ENCODE peak calls at places on chromosome 4, in four cellular contexts. M, T, F and N are unnamed samples.
A peak's percentile ranks its signal among the peaks of the same experiment; 100 is the strongest.

GRCh38 chr4:11675051-11675800 is 246.5 kb upstream of the HS3ST1 start:
- DNase-seq in M (no peak), F (no peak), T (no peak), N (no peak)

GRCh38 chr4:56804551-56804950 is 16.9 kb downstream of the SPINK2 start:
- DNase-seq in F (no peak), T (peak; percentile 91), M (no peak), N (no peak)

GRCh38 chr4:123616970-123617392 is 220.4 kb downstream of the SPRY1 start:
- DNase-seq in M (peak; percentile 15), F (no peak), T (no peak), N (peak; percentile 43)

GRCh38 chr4:929970-930625 is 2.0 kb downstream of the GAK start:
- DNase-seq in T (no peak), F (no peak), M (peak; percentile 15), N (peak; percentile 38)

GRCh38 chr4:173522874-173523395 is 7.1 kb downstream of the HAND2 start:
- DNase-seq in M (no peak), T (no peak), F (no peak), N (no peak)

GRCh38 chr4:73727685-73728084 is 12.7 kb upstream of the CXCL8 start:
- DNase-seq in F (no peak), T (no peak), M (no peak), N (no peak)

GRCh38 chr4:21709031-21709430 is 239.5 kb downstream of the KCNIP4 start:
- DNase-seq in T (no peak), M (no peak), F (no peak), N (no peak)

GRCh38 chr4:67762091-67762490 is 7.9 kb upstream of the GNRHR start:
- DNase-seq in T (no peak), F (no peak), M (no peak), N (no peak)

GRCh38 chr4:181078236-181078635 is 1165.0 kb upstream of the TENM3 start:
- DNase-seq in F (no peak), T (peak; percentile 1), M (no peak), N (no peak)

GRCh38 chr4:26787461-26788340 is 72.9 kb upstream of the STIM2 start:
- DNase-seq in T (peak; percentile 85), F (peak; percentile 70), M (peak; percentile 51), N (peak; percentile 57)

GRCh38 chr4:62324215-62324614 is 1124.1 kb downstream of the ADGRL3 start:
- DNase-seq in F (no peak), M (no peak), T (no peak), N (no peak)

GRCh38 chr4:176642472-176642871 is 150.2 kb downstream of the VEGFC start:
- DNase-seq in F (no peak), T (no peak), M (no peak), N (no peak)

GRCh38 chr4:185305979-185306442 is 89.7 kb downstream of the LRP2BP start:
- DNase-seq in M (no peak), F (peak; percentile 83), T (peak; percentile 99), N (no peak)

GRCh38 chr4:186770446-186771175 is 47.0 kb upstream of the FAT1 start:
- DNase-seq in M (no peak), T (peak; percentile 73), F (no peak), N (no peak)

GRCh38 chr4:78710536-78710935 is 65.6 kb upstream of the BMP2K start:
- DNase-seq in M (no peak), T (peak; percentile 89), F (peak; percentile 7), N (no peak)

GRCh38 chr4:110769578-110769977 is 146.7 kb upstream of the PITX2 start:
- DNase-seq in T (no peak), M (no peak), F (no peak), N (no peak)

GRCh38 chr4:153245775-153246174 is 41.5 kb downstream of the TRIM2 start:
- DNase-seq in M (no peak), F (no peak), T (no peak), N (peak; percentile 62)

GRCh38 chr4:38759790-38760122 is 23.0 kb downstream of the TLR10 start:
- DNase-seq in T (no peak), F (no peak), M (no peak), N (no peak)

GRCh38 chr4:141301216-141301615 is 80.5 kb downstream of the ZNF330 start:
- DNase-seq in F (no peak), M (no peak), T (no peak), N (no peak)

GRCh38 chr4:87973283-87974169 is 2.0 kb upstream of the SPP1 start:
- DNase-seq in F (peak; percentile 59), M (peak; percentile 62), T (peak; percentile 79), N (peak; percentile 47)

GRCh38 chr4:127357765-127358164 is 275.0 kb upstream of the INTU start:
- DNase-seq in F (no peak), M (no peak), T (no peak), N (no peak)

GRCh38 chr4:154044118-154044517 is 255.2 kb upstream of the SFRP2 start:
- DNase-seq in M (no peak), F (no peak), T (peak; percentile 12), N (no peak)

DNA sequence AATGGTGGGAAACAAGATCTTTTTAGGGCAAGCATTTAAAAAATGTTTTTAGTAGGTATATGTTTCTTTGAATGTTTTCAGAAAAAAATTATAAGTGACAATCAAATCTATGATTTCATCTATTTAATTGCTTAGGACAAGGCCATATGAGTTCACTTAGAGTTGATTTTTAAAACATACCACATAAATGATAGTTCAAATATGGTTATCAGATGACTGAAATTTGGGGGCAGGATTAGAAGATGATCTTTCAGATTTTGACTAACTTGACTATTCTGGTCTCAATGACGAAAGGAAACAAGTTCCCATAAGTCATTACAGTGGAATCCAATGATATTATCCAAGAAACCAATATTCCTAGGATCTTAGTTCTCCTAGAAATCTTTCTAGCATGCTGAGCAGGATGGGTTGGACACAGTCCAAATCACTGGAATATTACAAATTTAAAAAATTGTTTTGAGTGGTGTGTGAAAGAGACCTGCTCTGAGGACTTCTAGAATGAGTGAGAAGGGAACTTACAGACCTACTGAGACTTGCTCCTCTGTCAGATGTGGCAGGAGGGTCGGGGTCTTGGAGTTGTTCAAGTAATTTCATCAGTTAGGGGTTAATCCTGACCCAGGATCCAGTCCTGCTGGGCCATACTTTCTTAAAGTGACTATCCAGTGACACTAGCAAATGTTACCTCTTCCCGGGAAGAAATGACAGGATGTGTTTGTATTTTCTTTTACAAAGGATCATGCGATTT is 20.0 kb downstream of the RHOH start:
- DNase-seq in M (no peak), T (no peak), F (no peak), N (no peak)
- H3K4me1 ChIP-seq in M (no peaks in the 10 kb centered on the region), T (no peaks in the 10 kb centered on the region), F (no peaks in the 10 kb centered on the region), N (no peaks in the 10 kb centered on the region)

DNA sequence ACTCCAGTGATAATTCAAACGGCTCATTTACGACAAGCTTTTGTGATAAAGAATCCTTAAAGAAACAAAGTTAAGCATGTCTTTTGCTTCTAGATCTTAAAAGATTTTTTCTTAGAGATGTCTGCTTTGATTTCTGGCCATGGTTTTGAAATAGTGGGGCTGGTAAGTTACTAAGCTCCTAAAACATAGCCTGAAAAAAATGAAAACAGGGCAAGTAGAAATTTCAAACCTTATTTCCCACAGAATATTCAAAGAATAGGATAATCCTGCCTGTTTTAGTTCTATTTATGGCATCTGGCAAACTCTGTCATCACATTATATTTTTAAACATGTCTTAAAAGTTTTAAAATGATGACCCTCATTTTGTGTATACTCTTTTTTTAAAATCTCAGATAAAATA is 318.3 kb downstream of the ARHGAP24 start:
- DNase-seq in M (no peak), T (no peak), F (no peak), N (no peak)
- H3K36me3 ChIP-seq in M (no peaks in the 10 kb centered on the region), T (no peaks in the 10 kb centered on the region), F (no peaks in the 10 kb centered on the region), N (no peaks in the 10 kb centered on the region)

GRCh38 chr4:89482248-89482647 is 174.6 kb upstream of the GPRIN3 start:
- DNase-seq in M (no peak), F (peak; percentile 68), T (peak; percentile 39), N (no peak)

GRCh38 chr4:89489338-89489771 is 181.8 kb upstream of the GPRIN3 start:
- DNase-seq in T (no peak), F (no peak), M (no peak), N (no peak)

GRCh38 chr4:89486673-89487072 is 179.1 kb upstream of the GPRIN3 start:
- DNase-seq in T (no peak), M (no peak), F (no peak), N (no peak)

GRCh38 chr4:89482926-89483595 is 175.5 kb upstream of the GPRIN3 start:
- DNase-seq in F (no peak), T (no peak), M (no peak), N (no peak)

GRCh38 chr4:89486042-89486441 is 178.4 kb upstream of the GPRIN3 start:
- DNase-seq in F (no peak), M (no peak), T (peak; percentile 19), N (no peak)
- TF ChIP-seq CTCF in F (peak; percentile 17), M (peak; percentile 13), T (peak; percentile 31), N (no peak)

GRCh38 chr4:99755223-99755944 is 61.2 kb upstream of the DAPP1 start:
- DNase-seq in T (no peak), F (no peak), M (no peak), N (no peak)

GRCh38 chr4:99754756-99755155 is 61.9 kb upstream of the DAPP1 start:
- DNase-seq in M (no peak), T (no peak), F (no peak), N (no peak)

GRCh38 chr4:99746443-99746842 is 70.2 kb upstream of the DAPP1 start:
- DNase-seq in M (no peak), T (no peak), F (no peak), N (no peak)

GRCh38 chr4:99749445-99750391 is 66.9 kb upstream of the DAPP1 start:
- DNase-seq in T (no peak), F (no peak), M (no peak), N (no peak)
- H3K4me1 ChIP-seq in T (peaks cover under 1% of the 10 kb centered on the region), F (no peaks in the 10 kb centered on the region), M (no peaks in the 10 kb centered on the region), N (no peaks in the 10 kb centered on the region)

GRCh38 chr4:112276113-112276512 is 9.6 kb downstream of the TIFA start:
- DNase-seq in F (no peak), T (no peak), M (no peak), N (no peak)

GRCh38 chr4:112279882-112280315 is 5.8 kb downstream of the TIFA start:
- DNase-seq in T (no peak), M (no peak), F (no peak), N (no peak)

GRCh38 chr4:112279025-112279881 is 6.5 kb downstream of the TIFA start:
- DNase-seq in M (no peak), T (no peak), F (no peak), N (no peak)

GRCh38 chr4:112277220-112277619 is 8.5 kb downstream of the TIFA start:
- DNase-seq in M (no peak), F (no peak), T (peak; percentile 91), N (no peak)

DNA sequence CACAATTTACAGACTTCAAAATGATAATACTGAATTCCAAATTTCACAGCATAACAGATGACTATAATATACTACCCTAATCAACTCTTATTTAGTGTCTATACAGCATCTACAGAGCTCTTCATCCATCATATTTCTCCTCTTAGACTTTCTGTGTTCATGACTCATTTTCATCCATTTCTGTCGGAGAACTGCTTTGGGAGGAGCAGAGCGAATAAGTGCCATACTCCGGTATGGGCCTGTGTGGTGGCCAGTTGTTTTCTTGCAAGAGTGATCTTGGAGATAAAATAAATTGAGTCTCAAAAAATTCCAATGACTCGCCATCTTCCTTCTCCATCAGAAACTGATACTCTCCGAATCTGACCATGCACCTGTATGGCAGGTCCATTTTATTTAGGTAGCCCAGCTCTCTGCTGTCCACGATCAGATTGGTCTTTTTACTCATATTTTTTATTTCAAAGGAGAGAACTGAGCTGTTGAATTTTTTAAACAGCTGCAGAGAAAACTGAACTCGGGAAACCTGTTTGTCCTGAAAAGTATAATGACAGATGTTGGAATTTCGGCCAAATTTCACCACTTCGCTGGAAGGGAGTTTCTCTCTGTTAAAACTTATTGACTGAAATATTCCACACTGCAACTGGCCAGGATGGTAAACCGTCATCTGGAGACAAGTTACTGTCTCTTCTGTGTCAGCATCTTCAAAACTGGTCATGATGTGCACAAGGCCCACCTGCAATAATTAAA is 7.8 kb downstream of the TIFA start:
- DNase-seq in T (peak; percentile 74), F (no peak), M (no peak), N (no peak)
- H3K36me3 ChIP-seq in T (no peaks in the 10 kb centered on the region), F (peaks cover 22% of the 10 kb centered on the region), M (peaks cover 3% of the 10 kb centered on the region), N (no peaks in the 10 kb centered on the region)